ENCODE peak calls at places on chromosomes 7 and 10, in four cellular contexts. V is GM06990; X is naive thymus-derived CD4-positive, alpha-beta T cell; F is left ventricle myocardium inferior. P is an unnamed sample.
A peak's percentile ranks its signal among the peaks of the same experiment; 100 is the strongest.

GRCh38 chr7:134078991-134079390 is 48.1 kb upstream of the LRGUK start:
- DNase-seq in V (no peak), X (no peak), F (no peak), P (no peak)

GRCh38 chr10:83908506-83908905 is 230.8 kb upstream of the GHITM start:
- DNase-seq in V (no peak), X (no peak), F (no peak), P (no peak)

GRCh38 chr10:101878869-101879268 is 35.3 kb upstream of the KCNIP2 start:
- DNase-seq in V (no peak), X (no peak), F (no peak), P (no peak)

GRCh38 chr7:71733108-71733870 is 601.3 kb downstream of the GALNT17 start:
- DNase-seq in V (peak; percentile 49), X (peak; percentile 34), F (peak; percentile 72), P (peak; percentile 72)

GRCh38 chr7:65927489-65928448 is 54.2 kb downstream of the GUSB start:
- DNase-seq in V (no peak), X (no peak), F (no peak), P (no peak)

GRCh38 chr10:34526758-34527730 is 288.1 kb downstream of the PARD3 start:
- DNase-seq in V (peak; percentile 33), X (no peak), F (no peak), P (no peak)

GRCh38 chr10:59585046-59585700 is 124.5 kb downstream of the SLC16A9 start:
- DNase-seq in V (no peak), X (no peak), F (no peak), P (no peak)

GRCh38 chr7:108436906-108437305 is 19.3 kb downstream of the NRCAM start:
- DNase-seq in V (no peak), X (no peak), F (no peak), P (no peak)

GRCh38 chr10:61280303-61280702 is 172.9 kb downstream of the TMEM26 start:
- DNase-seq in V (no peak), X (no peak), F (no peak), P (no peak)

GRCh38 chr10:116287906-116288501 is 15.0 kb upstream of the GFRA1 start:
- DNase-seq in V (peak; percentile 1), X (no peak), F (no peak), P (peak; percentile 48)

GRCh38 chr10:77715081-77715480 is 77.5 kb upstream of the KCNMA1 start:
- DNase-seq in V (no peak), X (no peak), F (no peak), P (no peak)

GRCh38 chr10:62433181-62433692 is 59.1 kb downstream of the ZNF365 start:
- DNase-seq in V (no peak), X (no peak), F (peak; percentile 27), P (peak; percentile 81)

GRCh38 chr7:155333346-155334234 is 35.9 kb downstream of the INSIG1 start:
- DNase-seq in V (no peak), X (no peak), F (no peak), P (no peak)

GRCh38 chr7:96701258-96701657 is 8.4 kb downstream of the SEM1 start:
- DNase-seq in V (no peak), X (no peak), F (no peak), P (no peak)

GRCh38 chr7:128876127-128876526 is 13.5 kb downstream of the ATP6V1F start:
- DNase-seq in V (no peak), X (no peak), F (no peak), P (no peak)

GRCh38 chr7:1942026-1942703 is 272.1 kb downstream of the ELFN1 start:
- DNase-seq in V (no peak), X (no peak), F (peak; percentile 10), P (no peak)

GRCh38 chr7:93851536-93851935 is 39.0 kb downstream of the TFPI2 start:
- DNase-seq in V (no peak), X (no peak), F (no peak), P (no peak)

GRCh38 chr7:155973451-155973997 is 161.3 kb upstream of the SHH start:
- DNase-seq in V (no peak), X (no peak), F (no peak), P (no peak)

GRCh38 chr7:157528785-157529341 is 192.1 kb downstream of the DNAJB6 start:
- DNase-seq in V (no peak), X (no peak), F (no peak), P (no peak)

GRCh38 chr7:20786421-20786778 is 286 bp downstream of the SP8 start:
- DNase-seq in V (no peak), X (no peak), F (no peak), P (no peak)

GRCh38 chr7:1218541-1219165 is 14.0 kb upstream of the UNCX start:
- DNase-seq in V (no peak), X (no peak), F (no peak), P (no peak)

P was measured in uterus.